ENCODE peak calls at places on chromosomes 7 and 10, in ten cellular contexts. V, B, M, X, R, Z, W, C, Q and O are unnamed samples.

GRCh38 chr7:108413337-108413736 is 42.9 kb downstream of the NRCAM start:
- DNase-seq in X (no peak), R (no peak), V (no peak), Z (no peak), Q (no peak), M (no peak), W (no peak), C (no peak), B (no peak), O (no peak)

GRCh38 chr7:102096706-102097427 is 189.8 kb upstream of the SH2B2 start:
- DNase-seq in W (no peak), Q (no peak), V (no peak), R (peak; percentile 46), M (peak; percentile 49), C (no peak), X (peak; percentile 25), B (no peak), Z (no peak), O (no peak)

GRCh38 chr10:133276435-133277201 is at the start of gene ADAM8:
- DNase-seq in Z (no peak), C (no peak), M (no peak), V (peak; percentile 54), B (no peak), R (peak; percentile 59), W (no peak), Q (no peak), X (peak; percentile 77), O (peak; percentile 83)

GRCh38 chr10:63003816-63004453 is 129.2 kb upstream of the NRBF2 start:
- DNase-seq in C (no peak), B (no peak), X (no peak), V (no peak), W (no peak), Z (no peak), R (no peak), Q (no peak), M (no peak), O (no peak)

GRCh38 chr7:90721869-90722431 is 125.8 kb downstream of the CDK14 start:
- DNase-seq in Z (no peak), Q (no peak), B (no peak), M (no peak), R (no peak), C (no peak), W (no peak), X (no peak), V (no peak), O (no peak)

GRCh38 chr7:103343758-103344452 is 662 bp downstream of the DNAJC2 start:
- DNase-seq in M (no peak), B (no peak), W (no peak), C (no peak), Z (no peak), V (no peak), Q (peak; percentile 37), R (peak; percentile 65), X (peak; percentile 33), O (no peak)

GRCh38 chr7:29915481-29916215 is 74.0 kb downstream of the SCRN1 start:
- DNase-seq in Q (no peak), Z (no peak), X (no peak), R (no peak), B (no peak), W (no peak), M (no peak), V (no peak), C (no peak), O (no peak)

GRCh38 chr7:150826061-150826849 is 25.7 kb downstream of the TMEM176A start:
- DNase-seq in M (no peak), W (no peak), X (no peak), Z (no peak), R (no peak), Q (no peak), V (no peak), C (no peak), B (peak; percentile 78), O (no peak)

GRCh38 chr10:94125856-94126255 is 132.1 kb downstream of the PLCE1 start:
- DNase-seq in Q (peak; percentile 82), B (no peak), Z (no peak), V (no peak), R (no peak), C (peak; percentile 78), M (no peak), X (peak; percentile 10), W (no peak), O (no peak)

GRCh38 chr10:124717911-124718734 is 26.1 kb downstream of the FAM53B start:
- DNase-seq in R (peak; percentile 57), W (no peak), M (no peak), B (no peak), V (no peak), C (no peak), X (no peak), Q (no peak), Z (no peak), O (peak; percentile 80)

GRCh38 chr10:124569623-124570470 is 108.2 kb downstream of the LHPP start:
- DNase-seq in B (no peak), Q (no peak), R (no peak), W (no peak), Z (no peak), C (no peak), M (no peak), X (no peak), V (no peak), O (no peak)

GRCh38 chr10:28991738-28992270 is 297.1 kb upstream of the LYZL1 start:
- DNase-seq in B (peak; percentile 32), M (no peak), X (peak; percentile 66), R (no peak), Q (peak; percentile 47), Z (no peak), C (no peak), V (peak; percentile 59), W (peak; percentile 63), O (no peak)

GRCh38 chr10:131848741-131849590 is 51.8 kb upstream of the PPP2R2D start:
- DNase-seq in Z (no peak), B (no peak), M (no peak), W (no peak), Q (no peak), V (no peak), R (peak; percentile 42), C (no peak), X (no peak), O (no peak)

GRCh38 chr7:104045183-104045582 is 55.7 kb upstream of the RELN start:
- DNase-seq in W (no peak), B (no peak), Q (no peak), X (no peak), Z (no peak), M (no peak), V (no peak), C (no peak), R (no peak), O (no peak)

GRCh38 chr10:86651631-86652331 is 2.6 kb upstream of the OPN4 start:
- DNase-seq in W (no peak), R (peak; percentile 57), C (no peak), M (peak; percentile 44), Q (no peak), V (no peak), B (no peak), Z (no peak), X (no peak), O (no peak)

DNA sequence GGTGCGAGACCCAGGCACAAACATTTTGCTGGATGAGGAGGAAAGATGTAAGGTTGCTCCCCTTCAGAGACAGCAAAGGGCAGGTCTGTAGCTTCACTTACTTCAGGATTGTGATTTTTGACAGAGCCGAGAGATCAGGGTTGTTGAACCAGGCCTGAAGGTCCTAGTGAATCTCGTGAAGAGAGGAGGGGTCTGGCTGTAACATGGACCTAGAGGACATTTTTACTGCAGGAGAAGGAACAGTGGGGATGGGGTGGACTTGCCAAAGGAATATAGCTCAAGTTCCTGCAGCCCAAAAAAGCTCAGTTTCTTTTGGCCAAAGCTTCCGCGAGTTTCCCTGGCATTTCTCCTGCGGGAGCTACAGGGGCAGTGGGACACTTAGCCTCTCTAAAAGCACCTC is 976 bp upstream of the EGFR start:
- DNase-seq in Z (no peak), B (no peak), C (no peak), X (no peak), W (no peak), V (no peak), R (no peak), Q (no peak), M (no peak), O (no peak)
- H3K4me3 ChIP-seq in Z (peak overlapping the region; percentile 79), B (peak overlapping the region; percentile 83), C (peak overlapping the region; percentile 75), X (peak overlapping the region; percentile 82), W (no peak overlapping the region), V (no peak overlapping the region), R (peak overlapping the region; percentile 91), Q (peak overlapping the region; percentile 86), M (no peak overlapping the region), O (no peak overlapping the region)

GRCh38 chr10:22477365-22478287 is 132.3 kb downstream of the SPAG6 start:
- DNase-seq in B (no peak), Q (no peak), M (no peak), V (no peak), R (no peak), X (peak; percentile 76), W (no peak), C (no peak), Z (no peak), O (no peak)
- H3K4me3 ChIP-seq in B (no peak overlapping the region), Q (no peak overlapping the region), M (no peak overlapping the region), V (no peak overlapping the region), R (no peak overlapping the region), X (peak overlapping the region; percentile 44), W (peak overlapping the region; percentile 47), C (no peak overlapping the region), Z (no peak overlapping the region), O (no peak overlapping the region)

GRCh38 chr7:116955801-116956514 is 2.7 kb downstream of the ST7 start:
- DNase-seq in M (no peak), V (no peak), Z (no peak), Q (peak; percentile 59), X (no peak), B (peak; percentile 48), C (no peak), R (no peak), W (no peak), O (peak; percentile 72)
- H3K4me3 ChIP-seq in M (no peak overlapping the region), V (no peak overlapping the region), Z (peak overlapping the region; percentile 15), Q (peak overlapping the region; percentile 81), X (no peak overlapping the region), B (peak overlapping the region; percentile 90), C (no peak overlapping the region), R (no peak overlapping the region), W (no peak overlapping the region), O (peak overlapping the region; percentile 93)

GRCh38 chr10:4079796-4080195 is 294.8 kb upstream of the KLF6 start:
- DNase-seq in M (no peak), B (no peak), X (no peak), Z (no peak), R (no peak), W (no peak), Q (no peak), C (no peak), V (no peak), O (no peak)

GRCh38 chr10:4073912-4074311 is 288.9 kb upstream of the KLF6 start:
- DNase-seq in V (no peak), Z (no peak), B (peak; percentile 13), X (no peak), Q (peak; percentile 81), R (no peak), C (peak; percentile 67), W (no peak), M (peak; percentile 84), O (no peak)

GRCh38 chr10:4074559-4075407 is 289.8 kb upstream of the KLF6 start:
- DNase-seq in B (peak; percentile 33), Q (no peak), W (no peak), R (no peak), V (no peak), M (no peak), Z (no peak), X (no peak), C (no peak), O (no peak)

GRCh38 chr10:4077804-4078203 is 292.8 kb upstream of the KLF6 start:
- DNase-seq in Q (no peak), M (no peak), C (no peak), V (no peak), B (no peak), W (no peak), X (no peak), R (no peak), Z (no peak), O (no peak)

GRCh38 chr10:4075443-4075842 is 290.4 kb upstream of the KLF6 start:
- DNase-seq in R (no peak), C (no peak), M (no peak), V (no peak), Z (no peak), Q (no peak), B (no peak), W (no peak), X (no peak), O (no peak)
- H3K4me3 ChIP-seq in R (no peak overlapping the region), C (no peak overlapping the region), M (no peak overlapping the region), V (no peak overlapping the region), Z (no peak overlapping the region), Q (no peak overlapping the region), B (no peak overlapping the region), W (no peak overlapping the region), X (no peak overlapping the region), O (no peak overlapping the region)